ENCODE peak calls at places on chromosome 10, in eight cellular contexts. H is HT1080, J is T follicular helper cell, S is COR-L47, A is NCI-H526, D is occipital lobe, L is cardiac septum, R is NCI-H460. X is an unnamed sample.

GRCh38 chr10:60466267-60467201 is 76.9 kb upstream of the ANK3 start:
- DNase-seq in L (no peak), S (no peak), J (no peak), R (no peak), H (peak; percentile 23), A (peak; percentile 3), D (no peak), X (no peak)

GRCh38 chr10:77021966-77022365 is 615.6 kb downstream of the KCNMA1 start:
- DNase-seq in A (no peak), S (no peak), H (no peak), R (no peak), J (no peak), D (no peak), L (no peak), X (no peak)

GRCh38 chr10:11958956-11959355 is 83.7 kb downstream of the UPF2 start:
- DNase-seq in S (no peak), L (no peak), R (no peak), H (no peak), A (no peak), D (no peak), J (no peak), X (no peak)

GRCh38 chr10:29948971-29949370 is 110.4 kb downstream of the JCAD start:
- DNase-seq in H (no peak), J (no peak), R (no peak), A (no peak), L (no peak), S (no peak), D (no peak), X (no peak)

GRCh38 chr10:3782456-3783312 is 2.3 kb downstream of the KLF6 start:
- DNase-seq in D (peak; percentile 62), A (no peak), R (peak; percentile 62), J (peak; percentile 63), H (peak; percentile 91), S (no peak), L (peak; percentile 75), X (peak; percentile 62)

GRCh38 chr10:92575961-92576360 is 2.1 kb upstream of the IDE start:
- DNase-seq in H (peak; percentile 71), J (no peak), A (no peak), D (no peak), S (no peak), L (no peak), R (no peak), X (no peak)

GRCh38 chr10:24952146-24952700 is at the start of gene PRTFDC1:
- DNase-seq in H (no peak), R (no peak), S (peak; percentile 43), J (peak; percentile 1), L (no peak), A (peak; percentile 58), D (peak; percentile 56), X (peak; percentile 72)

GRCh38 chr10:97850446-97850845 is 803 bp downstream of the GOLGA7B start:
- DNase-seq in A (peak; percentile 36), R (no peak), H (no peak), S (no peak), L (no peak), D (no peak), J (peak; percentile 6), X (no peak)

GRCh38 chr10:75456122-75456521 is 24.7 kb downstream of the LRMDA start:
- DNase-seq in A (no peak), D (no peak), L (no peak), R (no peak), J (no peak), H (no peak), S (no peak), X (no peak)

GRCh38 chr10:100025528-100026070 is 15.9 kb upstream of the DNMBP start:
- DNase-seq in R (no peak), A (peak; percentile 51), S (no peak), J (no peak), H (no peak), D (no peak), L (no peak), X (no peak)

GRCh38 chr10:97765201-97765600 is 6.6 kb downstream of the SFRP5 start:
- DNase-seq in L (no peak), J (no peak), S (peak; percentile 2), H (no peak), D (no peak), A (peak; percentile 20), R (no peak), X (no peak)

GRCh38 chr10:35555962-35556930 is 48.9 kb upstream of the GJD4 start:
- DNase-seq in H (peak; percentile 49), D (no peak), R (no peak), S (no peak), A (no peak), J (no peak), L (no peak), X (no peak)

GRCh38 chr10:125840955-125841354 is 17.6 kb downstream of the BCCIP start:
- DNase-seq in R (no peak), A (no peak), H (no peak), L (no peak), J (no peak), D (no peak), S (no peak), X (no peak)

GRCh38 chr10:82313401-82313800 is 438.4 kb downstream of the NRG3 start:
- DNase-seq in J (no peak), S (no peak), D (no peak), R (no peak), L (no peak), A (no peak), H (no peak), X (no peak)

GRCh38 chr10:110613341-110613995 is 30.7 kb upstream of the RBM20 start:
- DNase-seq in R (no peak), J (no peak), A (no peak), H (no peak), S (no peak), D (no peak), L (no peak), X (no peak)

GRCh38 chr10:26503911-26504310 is 65.8 kb downstream of the APBB1IP start:
- DNase-seq in H (no peak), J (no peak), L (no peak), R (no peak), D (no peak), A (peak; percentile 1), S (no peak), X (no peak)

GRCh38 chr10:102397222-102398171 is 2.0 kb downstream of the NFKB2 start:
- DNase-seq in A (no peak), S (no peak), H (no peak), R (no peak), L (no peak), D (no peak), J (no peak), X (no peak)

GRCh38 chr10:10996966-10997620 is 20.6 kb upstream of the CELF2 start:
- DNase-seq in H (peak; percentile 3), L (no peak), R (no peak), S (no peak), A (no peak), J (no peak), D (peak; percentile 36), X (no peak)

GRCh38 chr10:89138755-89139154 is 68.4 kb downstream of the CH25H start:
- DNase-seq in S (no peak), H (no peak), J (no peak), R (peak; percentile 6), A (no peak), L (no peak), D (no peak), X (no peak)

GRCh38 chr10:86960003-86960862 is 1.8 kb downstream of the SNCG start:
- DNase-seq in A (peak; percentile 50), S (no peak), L (no peak), J (no peak), H (peak; percentile 55), R (peak; percentile 62), D (no peak), X (no peak)

GRCh38 chr10:66924674-66925345 is 1.0 kb upstream of the LRRTM3 start:
- DNase-seq in S (no peak), H (no peak), D (no peak), R (no peak), J (no peak), L (no peak), A (no peak), X (no peak)

GRCh38 chr10:60894816-60895215 is 49.2 kb downstream of the RHOBTB1 start:
- DNase-seq in A (no peak), R (no peak), S (no peak), D (no peak), J (no peak), L (no peak), H (no peak), X (no peak)

GRCh38 chr10:69516548-69517195 is 56.5 kb downstream of the NEUROG3 start:
- DNase-seq in D (no peak), S (no peak), A (no peak), R (no peak), L (no peak), H (no peak), J (no peak), X (no peak)

GRCh38 chr10:103542764-103543616 is 49.5 kb downstream of the NEURL1 start:
- DNase-seq in R (peak; percentile 23), H (peak; percentile 51), D (peak; percentile 78), S (peak; percentile 64), J (no peak), A (peak; percentile 90), L (peak; percentile 73), X (no peak)

GRCh38 chr10:127470911-127471310 is 78.2 kb upstream of the NPS start:
- DNase-seq in R (no peak), S (no peak), A (no peak), J (no peak), H (no peak), L (peak; percentile 64), D (no peak), X (no peak)

GRCh38 chr10:76403876-76404275 is 972.5 kb downstream of the LRMDA start:
- DNase-seq in S (no peak), L (no peak), J (no peak), H (no peak), A (no peak), R (no peak), D (no peak), X (no peak)

GRCh38 chr10:110007171-110007700 is 548 bp upstream of the ADD3 start:
- DNase-seq in S (no peak), R (peak; percentile 13), H (peak; percentile 45), J (no peak), D (no peak), A (peak; percentile 46), L (no peak), X (no peak)

GRCh38 chr10:127739908-127740307 is 2.9 kb downstream of the FOXI2 start:
- DNase-seq in J (no peak), L (no peak), S (no peak), A (no peak), D (no peak), H (no peak), R (no peak), X (no peak)

GRCh38 chr10:91880310-91880709 is 29.0 kb downstream of the FGFBP3 start:
- DNase-seq in A (no peak), S (no peak), L (no peak), J (no peak), H (peak; percentile 23), R (no peak), D (no peak), X (no peak)

GRCh38 chr10:31664803-31665202 is 263.8 kb downstream of the ARHGAP12 start:
- DNase-seq in S (no peak), J (no peak), H (no peak), A (no peak), R (no peak), D (no peak), L (no peak), X (no peak)

GRCh38 chr10:72503694-72504438 is 122.0 kb downstream of the MICU1 start:
- DNase-seq in R (no peak), H (no peak), J (no peak), S (no peak), L (no peak), A (no peak), D (no peak), X (no peak)

GRCh38 chr10:83917519-83918506 is 221.5 kb upstream of the GHITM start:
- DNase-seq in A (peak; percentile 5), H (peak; percentile 32), S (no peak), J (no peak), L (no peak), R (peak; percentile 41), D (no peak), X (no peak)

GRCh38 chr10:129853236-129853946 is 110.7 kb downstream of the EBF3 start:
- DNase-seq in L (no peak), S (peak; percentile 28), A (peak; percentile 36), H (no peak), D (no peak), R (peak; percentile 7), J (no peak), X (no peak)

GRCh38 chr10:123402021-123402420 is 247.8 kb downstream of the BUB3 start:
- DNase-seq in J (no peak), R (no peak), H (no peak), S (no peak), D (no peak), A (no peak), L (no peak), X (no peak)